ENCODE peak calls at places on chromosomes 16 and 17, in ten cellular contexts. One of them, this sample, is unnamed. For H3K27me3, the result is how much of the 10 kb centered on the place peaks cover.

GRCh38 chr16:49834496-49835009 is 21.4 kb downstream of the ZNF423 start:
- DNase-seq in brain microvascular endothelial cell: no peak
- DNase-seq in GM23338: peak
- DNase-seq in aorta: peak
- DNase-seq in heart right ventricle: peak
- DNase-seq in esophagus squamous epithelium: no peak
- DNase-seq in CD4-positive, CD25-positive, alpha-beta regulatory T cell: no peak
- DNase-seq in CD8-positive, alpha-beta T cell: no peak
- DNase-seq in stomach: no peak
- DNase-seq in MM.1S: no peak
- DNase-seq in this sample: no peak

GRCh38 chr16:68960910-68961309 is 117.6 kb downstream of the TANGO6 start:
- DNase-seq in brain microvascular endothelial cell: no peak
- DNase-seq in MM.1S: no peak
- DNase-seq in GM23338: no peak
- DNase-seq in CD8-positive, alpha-beta T cell: no peak
- DNase-seq in esophagus squamous epithelium: no peak
- DNase-seq in aorta: no peak
- DNase-seq in heart right ventricle: no peak
- DNase-seq in stomach: no peak
- DNase-seq in CD4-positive, CD25-positive, alpha-beta regulatory T cell: no peak
- DNase-seq in this sample: no peak

GRCh38 chr16:84885024-84885910 is 65.5 kb downstream of the CRISPLD2 start:
- DNase-seq in heart right ventricle: no peak
- DNase-seq in brain microvascular endothelial cell: no peak
- DNase-seq in stomach: no peak
- DNase-seq in CD8-positive, alpha-beta T cell: no peak
- DNase-seq in GM23338: peak
- DNase-seq in aorta: no peak
- DNase-seq in CD4-positive, CD25-positive, alpha-beta regulatory T cell: no peak
- DNase-seq in MM.1S: no peak
- DNase-seq in esophagus squamous epithelium: no peak
- DNase-seq in this sample: no peak

GRCh38 chr17:61678339-61678738 is 87.3 kb upstream of the NACA2 start:
- DNase-seq in heart right ventricle: no peak
- DNase-seq in CD8-positive, alpha-beta T cell: no peak
- DNase-seq in CD4-positive, CD25-positive, alpha-beta regulatory T cell: no peak
- DNase-seq in aorta: no peak
- DNase-seq in brain microvascular endothelial cell: no peak
- DNase-seq in stomach: no peak
- DNase-seq in MM.1S: no peak
- DNase-seq in esophagus squamous epithelium: no peak
- DNase-seq in GM23338: no peak
- DNase-seq in this sample: no peak

GRCh38 chr16:9802160-9802559 is 380.1 kb downstream of the GRIN2A start:
- DNase-seq in CD8-positive, alpha-beta T cell: no peak
- DNase-seq in MM.1S: no peak
- DNase-seq in aorta: no peak
- DNase-seq in CD4-positive, CD25-positive, alpha-beta regulatory T cell: no peak
- DNase-seq in brain microvascular endothelial cell: no peak
- DNase-seq in esophagus squamous epithelium: no peak
- DNase-seq in GM23338: no peak
- DNase-seq in stomach: no peak
- DNase-seq in heart right ventricle: no peak
- DNase-seq in this sample: no peak

GRCh38 chr16:67868290-67868689 is 4.6 kb upstream of the EDC4 start:
- DNase-seq in esophagus squamous epithelium: no peak
- DNase-seq in CD4-positive, CD25-positive, alpha-beta regulatory T cell: no peak
- DNase-seq in aorta: no peak
- DNase-seq in GM23338: no peak
- DNase-seq in CD8-positive, alpha-beta T cell: no peak
- DNase-seq in brain microvascular endothelial cell: no peak
- DNase-seq in MM.1S: no peak
- DNase-seq in stomach: no peak
- DNase-seq in heart right ventricle: no peak
- DNase-seq in this sample: no peak

GRCh38 chr17:80738987-80739730 is 194.5 kb downstream of the RPTOR start:
- DNase-seq in GM23338: no peak
- DNase-seq in aorta: no peak
- DNase-seq in esophagus squamous epithelium: no peak
- DNase-seq in heart right ventricle: no peak
- DNase-seq in MM.1S: no peak
- DNase-seq in brain microvascular endothelial cell: no peak
- DNase-seq in CD8-positive, alpha-beta T cell: no peak
- DNase-seq in CD4-positive, CD25-positive, alpha-beta regulatory T cell: no peak
- DNase-seq in stomach: no peak
- DNase-seq in this sample: no peak

GRCh38 chr17:63682981-63683380 is 16.9 kb downstream of the LIMD2 start:
- DNase-seq in GM23338: no peak
- DNase-seq in aorta: no peak
- DNase-seq in CD8-positive, alpha-beta T cell: no peak
- DNase-seq in MM.1S: no peak
- DNase-seq in stomach: no peak
- DNase-seq in esophagus squamous epithelium: no peak
- DNase-seq in heart right ventricle: no peak
- DNase-seq in brain microvascular endothelial cell: no peak
- DNase-seq in CD4-positive, CD25-positive, alpha-beta regulatory T cell: no peak
- DNase-seq in this sample: no peak

DNA sequence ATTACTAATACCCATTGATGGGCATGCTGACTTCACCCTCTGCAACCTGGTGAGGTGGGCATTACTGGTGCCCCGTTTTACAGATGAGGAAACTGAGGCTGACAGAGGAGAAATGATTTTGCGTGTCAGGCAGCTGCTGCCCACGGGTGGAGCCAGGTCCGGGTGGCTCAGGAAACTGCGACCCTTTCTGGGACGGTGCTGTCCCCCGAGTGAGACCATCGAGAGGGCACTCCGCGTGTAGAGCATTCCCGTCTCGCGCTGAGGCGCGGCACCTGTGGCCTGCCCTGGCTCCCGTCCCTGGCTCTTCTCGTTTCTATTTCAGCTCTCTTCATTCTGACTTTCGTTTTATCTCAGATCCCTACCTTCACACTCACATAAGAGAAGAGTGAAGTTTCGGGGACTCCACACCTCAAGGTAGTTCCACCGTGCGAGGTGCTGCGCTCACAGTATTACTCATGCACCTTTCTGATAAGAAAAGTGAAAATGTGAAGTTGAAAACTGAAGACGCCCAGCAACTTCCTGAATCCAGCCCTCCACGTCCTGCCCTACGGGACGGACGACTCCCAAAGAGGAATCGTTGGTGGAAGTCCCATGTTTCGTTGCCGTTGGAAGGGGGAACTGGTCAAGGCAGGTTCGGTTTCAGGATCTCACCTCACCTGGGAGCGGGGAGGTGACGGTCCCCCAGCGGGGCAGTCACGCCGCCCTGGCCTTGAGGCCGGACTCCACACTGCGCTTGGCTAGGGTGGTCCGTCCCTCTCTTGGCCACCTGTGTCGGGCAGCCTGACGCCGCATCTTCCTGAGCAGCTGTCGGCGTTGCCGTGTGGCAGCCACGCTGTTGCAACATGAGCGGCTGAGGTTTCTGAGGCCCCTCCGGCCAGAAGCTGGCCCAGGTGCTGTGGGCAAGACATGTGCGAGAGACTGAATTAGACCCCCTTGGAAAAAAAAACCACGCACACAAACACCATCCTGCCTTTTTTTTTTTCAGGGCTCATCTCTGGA is 48.8 kb downstream of the IRF8 start:
- DNase-seq in esophagus squamous epithelium: no peak
- DNase-seq in heart right ventricle: no peak
- DNase-seq in brain microvascular endothelial cell: no peak
- DNase-seq in aorta: no peak
- DNase-seq in stomach: peak
- DNase-seq in GM23338: no peak
- DNase-seq in CD8-positive, alpha-beta T cell: no peak
- DNase-seq in CD4-positive, CD25-positive, alpha-beta regulatory T cell: peak
- DNase-seq in MM.1S: peak
- DNase-seq in this sample: no peak
- H3K27me3 ChIP-seq in esophagus squamous epithelium: half or more
- H3K27me3 ChIP-seq in heart right ventricle: under half
- H3K27me3 ChIP-seq in brain microvascular endothelial cell: under half
- H3K27me3 ChIP-seq in aorta: under half
- H3K27me3 ChIP-seq in stomach: under half
- H3K27me3 ChIP-seq in GM23338: under half
- H3K27me3 ChIP-seq in CD8-positive, alpha-beta T cell: under half
- H3K27me3 ChIP-seq in CD4-positive, CD25-positive, alpha-beta regulatory T cell: under half
- H3K27me3 ChIP-seq in MM.1S: half or more
- H3K27me3 ChIP-seq in this sample: under half

GRCh38 chr17:2067048-2067452 is 12.1 kb downstream of the HIC1 start:
- DNase-seq in stomach: no peak
- DNase-seq in GM23338: no peak
- DNase-seq in brain microvascular endothelial cell: no peak
- DNase-seq in aorta: no peak
- DNase-seq in esophagus squamous epithelium: no peak
- DNase-seq in CD8-positive, alpha-beta T cell: no peak
- DNase-seq in CD4-positive, CD25-positive, alpha-beta regulatory T cell: no peak
- DNase-seq in MM.1S: no peak
- DNase-seq in heart right ventricle: no peak
- DNase-seq in this sample: no peak

GRCh38 chr17:2064147-2064489 is 9.2 kb downstream of the HIC1 start:
- DNase-seq in aorta: no peak
- DNase-seq in MM.1S: no peak
- DNase-seq in GM23338: no peak
- DNase-seq in heart right ventricle: no peak
- DNase-seq in stomach: no peak
- DNase-seq in CD8-positive, alpha-beta T cell: no peak
- DNase-seq in CD4-positive, CD25-positive, alpha-beta regulatory T cell: no peak
- DNase-seq in esophagus squamous epithelium: no peak
- DNase-seq in brain microvascular endothelial cell: no peak
- DNase-seq in this sample: no peak

GRCh38 chr17:2064511-2064910 is 9.6 kb downstream of the HIC1 start:
- DNase-seq in heart right ventricle: no peak
- DNase-seq in stomach: no peak
- DNase-seq in CD4-positive, CD25-positive, alpha-beta regulatory T cell: no peak
- DNase-seq in MM.1S: no peak
- DNase-seq in brain microvascular endothelial cell: peak
- DNase-seq in GM23338: no peak
- DNase-seq in esophagus squamous epithelium: no peak
- DNase-seq in aorta: peak
- DNase-seq in CD8-positive, alpha-beta T cell: no peak
- DNase-seq in this sample: no peak

GRCh38 chr17:2063306-2064146 is 8.6 kb downstream of the HIC1 start:
- DNase-seq in esophagus squamous epithelium: no peak
- DNase-seq in stomach: no peak
- DNase-seq in MM.1S: no peak
- DNase-seq in heart right ventricle: no peak
- DNase-seq in brain microvascular endothelial cell: peak
- DNase-seq in CD8-positive, alpha-beta T cell: no peak
- DNase-seq in CD4-positive, CD25-positive, alpha-beta regulatory T cell: no peak
- DNase-seq in aorta: peak
- DNase-seq in GM23338: no peak
- DNase-seq in this sample: no peak

DNA sequence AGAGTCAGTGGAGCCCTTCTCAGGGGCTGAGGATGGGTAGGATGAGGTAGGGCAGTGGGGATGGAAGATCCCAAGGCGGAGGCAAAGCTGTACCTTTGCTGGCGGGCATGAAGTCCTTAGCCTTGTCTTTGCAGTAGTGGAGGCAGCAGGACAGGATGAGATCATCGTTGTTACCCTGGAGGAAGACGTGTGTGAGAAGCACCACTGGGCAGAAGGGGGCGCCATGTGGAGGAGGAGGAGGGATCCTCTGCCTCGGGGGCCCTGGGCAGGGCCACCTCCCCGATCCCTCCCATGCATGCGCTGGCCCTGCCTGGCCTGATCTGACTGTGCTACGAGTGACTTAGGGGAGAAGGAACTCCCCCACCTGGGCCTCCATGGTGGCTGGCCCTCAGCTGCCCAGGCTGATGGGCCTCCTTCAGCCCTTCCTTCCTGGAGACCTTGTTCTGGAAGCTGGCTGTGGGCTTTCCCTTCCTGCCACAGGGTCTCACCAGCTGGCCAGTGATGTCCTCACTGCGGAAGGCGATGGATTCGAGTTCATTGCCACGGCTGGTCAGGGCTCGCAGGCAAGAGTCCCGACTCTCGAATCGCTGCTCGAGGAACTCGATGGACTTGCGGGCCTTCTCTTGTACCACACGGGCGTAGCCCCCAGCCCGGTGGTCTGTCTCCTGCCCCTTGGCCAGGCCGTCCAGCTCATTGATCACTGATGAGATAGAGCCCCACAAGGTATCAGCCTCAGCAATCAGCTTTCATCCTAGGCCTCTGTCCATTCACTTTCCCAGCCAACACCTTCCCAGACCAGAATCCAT is 10.3 kb downstream of the HIC1 start:
- DNase-seq in heart right ventricle: peak
- DNase-seq in aorta: peak
- DNase-seq in CD4-positive, CD25-positive, alpha-beta regulatory T cell: peak
- DNase-seq in stomach: no peak
- DNase-seq in esophagus squamous epithelium: no peak
- DNase-seq in CD8-positive, alpha-beta T cell: no peak
- DNase-seq in GM23338: peak
- DNase-seq in MM.1S: no peak
- DNase-seq in brain microvascular endothelial cell: peak
- DNase-seq in this sample: no peak
- H3K27ac ChIP-seq in heart right ventricle: peak
- H3K27ac ChIP-seq in aorta: no peak
- H3K27ac ChIP-seq in CD4-positive, CD25-positive, alpha-beta regulatory T cell: no peak
- H3K27ac ChIP-seq in stomach: peak
- H3K27ac ChIP-seq in esophagus squamous epithelium: peak
- H3K27ac ChIP-seq in CD8-positive, alpha-beta T cell: no peak
- H3K27ac ChIP-seq in GM23338: no peak
- H3K27ac ChIP-seq in MM.1S: no peak
- H3K27ac ChIP-seq in brain microvascular endothelial cell: peak
- H3K27ac ChIP-seq in this sample: peak

GRCh38 chr17:40445769-40446468 is 2.7 kb downstream of the IGFBP4 start:
- DNase-seq in CD8-positive, alpha-beta T cell: no peak
- DNase-seq in brain microvascular endothelial cell: no peak
- DNase-seq in MM.1S: no peak
- DNase-seq in aorta: no peak
- DNase-seq in CD4-positive, CD25-positive, alpha-beta regulatory T cell: no peak
- DNase-seq in stomach: no peak
- DNase-seq in heart right ventricle: no peak
- DNase-seq in esophagus squamous epithelium: no peak
- DNase-seq in GM23338: peak
- DNase-seq in this sample: no peak

GRCh38 chr17:40442392-40443195 is 656 bp upstream of the IGFBP4 start:
- DNase-seq in stomach: no peak
- DNase-seq in brain microvascular endothelial cell: no peak
- DNase-seq in MM.1S: no peak
- DNase-seq in aorta: peak
- DNase-seq in heart right ventricle: peak
- DNase-seq in CD4-positive, CD25-positive, alpha-beta regulatory T cell: no peak
- DNase-seq in CD8-positive, alpha-beta T cell: no peak
- DNase-seq in esophagus squamous epithelium: no peak
- DNase-seq in GM23338: peak
- DNase-seq in this sample: no peak

GRCh38 chr17:40443196-40443987 is at the start of gene IGFBP4:
- DNase-seq in CD8-positive, alpha-beta T cell: peak
- DNase-seq in CD4-positive, CD25-positive, alpha-beta regulatory T cell: peak
- DNase-seq in esophagus squamous epithelium: no peak
- DNase-seq in brain microvascular endothelial cell: no peak
- DNase-seq in stomach: peak
- DNase-seq in heart right ventricle: peak
- DNase-seq in GM23338: peak
- DNase-seq in MM.1S: peak
- DNase-seq in aorta: peak
- DNase-seq in this sample: no peak

GRCh38 chr17:40447148-40447644 is 3.9 kb downstream of the IGFBP4 start:
- DNase-seq in esophagus squamous epithelium: no peak
- DNase-seq in CD4-positive, CD25-positive, alpha-beta regulatory T cell: no peak
- DNase-seq in GM23338: no peak
- DNase-seq in MM.1S: no peak
- DNase-seq in CD8-positive, alpha-beta T cell: no peak
- DNase-seq in stomach: no peak
- DNase-seq in brain microvascular endothelial cell: no peak
- DNase-seq in heart right ventricle: no peak
- DNase-seq in aorta: no peak
- DNase-seq in this sample: no peak

GRCh38 chr17:40443988-40444899 is 994 bp downstream of the IGFBP4 start:
- DNase-seq in heart right ventricle: no peak
- DNase-seq in GM23338: peak
- DNase-seq in CD4-positive, CD25-positive, alpha-beta regulatory T cell: peak
- DNase-seq in MM.1S: no peak
- DNase-seq in brain microvascular endothelial cell: no peak
- DNase-seq in CD8-positive, alpha-beta T cell: no peak
- DNase-seq in esophagus squamous epithelium: no peak
- DNase-seq in stomach: no peak
- DNase-seq in aorta: no peak
- DNase-seq in this sample: no peak
- H3K4me3 ChIP-seq in heart right ventricle: peak
- H3K4me3 ChIP-seq in GM23338: peak
- H3K4me3 ChIP-seq in CD4-positive, CD25-positive, alpha-beta regulatory T cell: no peak
- H3K4me3 ChIP-seq in MM.1S: peak
- H3K4me3 ChIP-seq in brain microvascular endothelial cell: peak
- H3K4me3 ChIP-seq in CD8-positive, alpha-beta T cell: peak
- H3K4me3 ChIP-seq in esophagus squamous epithelium: peak
- H3K4me3 ChIP-seq in stomach: peak
- H3K4me3 ChIP-seq in aorta: no peak
- H3K4me3 ChIP-seq in this sample: peak

GRCh38 chr17:49489348-49489747 is 5.7 kb upstream of the NGFR start:
- DNase-seq in aorta: no peak
- DNase-seq in stomach: no peak
- DNase-seq in esophagus squamous epithelium: no peak
- DNase-seq in heart right ventricle: no peak
- DNase-seq in CD4-positive, CD25-positive, alpha-beta regulatory T cell: no peak
- DNase-seq in CD8-positive, alpha-beta T cell: no peak
- DNase-seq in brain microvascular endothelial cell: no peak
- DNase-seq in GM23338: no peak
- DNase-seq in MM.1S: no peak
- DNase-seq in this sample: no peak
- H3K27me3 ChIP-seq in aorta: under half
- H3K27me3 ChIP-seq in stomach: half or more
- H3K27me3 ChIP-seq in esophagus squamous epithelium: half or more
- H3K27me3 ChIP-seq in heart right ventricle: under half
- H3K27me3 ChIP-seq in CD4-positive, CD25-positive, alpha-beta regulatory T cell: under half
- H3K27me3 ChIP-seq in CD8-positive, alpha-beta T cell: under half
- H3K27me3 ChIP-seq in brain microvascular endothelial cell: under half
- H3K27me3 ChIP-seq in GM23338: under half
- H3K27me3 ChIP-seq in MM.1S: half or more
- H3K27me3 ChIP-seq in this sample: half or more

This sample was measured in AG04450.